ENCODE peak calls at places on chromosomes 13 and 19, in eight cellular contexts. C is left ventricle myocardium inferior; N is activated T-helper 1 cell treated with Interleukin-2 at 50 U/mL for 16 hours; X is naive thymus-derived CD4-positive, alpha-beta T cell; Z is NCI-H1092; A is activated CD4-positive, CD25-positive, alpha-beta regulatory T cell treated with anti-CD3 and anti-CD28 coated beads, Interleukin-2, amount 50 U/mL, for 16 hours; B is posterior cingulate gyrus; G is GF-D8. T is an unnamed sample.

GRCh38 chr13:105139380-105140285 is 1395.8 kb downstream of the EFNB2 start:
- DNase-seq in C (peak), N (peak), X (peak), Z (peak), A (peak), B (peak), G (peak), T (peak)

GRCh38 chr13:51721485-51721884 is 82.5 kb downstream of the DHRS12 start:
- DNase-seq in C (peak), N (no peak), X (no peak), Z (no peak), A (no peak), B (no peak), G (no peak), T (no peak)

GRCh38 chr13:113489549-113490495 is 689 bp downstream of the DCUN1D2 start:
- DNase-seq in C (no peak), N (no peak), X (peak), Z (peak), A (no peak), B (peak), G (no peak), T (peak)

GRCh38 chr13:45142440-45143345 is 22.4 kb downstream of the GTF2F2 start:
- DNase-seq in C (no peak), N (no peak), X (no peak), Z (no peak), A (no peak), B (no peak), G (no peak), T (no peak)

GRCh38 chr13:79709526-79709925 is 228.6 kb downstream of the NDFIP2 start:
- DNase-seq in C (no peak), N (no peak), X (no peak), Z (no peak), A (no peak), B (no peak), G (no peak), T (peak)

GRCh38 chr13:29877456-29878096 is 27.2 kb upstream of the UBL3 start:
- DNase-seq in C (no peak), N (no peak), X (no peak), Z (no peak), A (no peak), B (no peak), G (no peak), T (no peak)

GRCh38 chr19:41433171-41433570 is 6.0 kb upstream of the B3GNT8 start:
- DNase-seq in C (no peak), N (no peak), X (no peak), Z (no peak), A (no peak), B (no peak), G (no peak), T (no peak)

GRCh38 chr19:31533114-31533513 is 183.9 kb upstream of the TSHZ3 start:
- DNase-seq in C (no peak), N (no peak), X (no peak), Z (no peak), A (no peak), B (no peak), G (no peak), T (peak)

GRCh38 chr19:9917322-9917721 is 19.0 kb downstream of the OLFM2 start:
- DNase-seq in C (no peak), N (no peak), X (no peak), Z (no peak), A (no peak), B (peak), G (no peak), T (peak)